ENCODE peak calls at places on chromosome 11, in ten cellular contexts. L, Y, K, G, N, S, P, Z, I and Q are unnamed samples.

GRCh38 chr11:127452533-127452932 is 452.0 kb upstream of the KIRREL3 start:
- DNase-seq in L (no peak), Y (no peak), K (no peak), G (no peak), N (no peak), S (no peak), P (no peak), Z (no peak), I (no peak), Q (no peak)

GRCh38 chr11:47394322-47395224 is 13.8 kb upstream of the SLC39A13 start:
- DNase-seq in L (peak; percentile 90), Y (no peak), K (peak; percentile 55), G (peak; percentile 2), N (no peak), S (no peak), P (no peak), Z (peak; percentile 52), I (no peak), Q (no peak)

GRCh38 chr11:64765841-64766682 is 6.3 kb upstream of the PYGM start:
- DNase-seq in L (no peak), Y (no peak), K (no peak), G (no peak), N (no peak), S (no peak), P (peak; percentile 47), Z (peak; percentile 58), I (no peak), Q (no peak)

GRCh38 chr11:31619980-31620379 is 110.4 kb downstream of the ELP4 start:
- DNase-seq in L (no peak), Y (no peak), K (no peak), G (no peak), N (no peak), S (no peak), P (no peak), Z (no peak), I (no peak), Q (no peak)

GRCh38 chr11:64745219-64745522 is 1.2 kb upstream of the RASGRP2 start:
- DNase-seq in L (no peak), Y (no peak), K (peak; percentile 87), G (no peak), N (no peak), S (no peak), P (peak; percentile 81), Z (peak; percentile 71), I (no peak), Q (no peak)

GRCh38 chr11:43819926-43820325 is 60.7 kb upstream of the ALKBH3 start:
- DNase-seq in L (no peak), Y (no peak), K (no peak), G (no peak), N (no peak), S (no peak), P (no peak), Z (no peak), I (no peak), Q (no peak)

GRCh38 chr11:112605093-112605666 is 344.5 kb upstream of the PLET1 start:
- DNase-seq in L (no peak), Y (no peak), K (no peak), G (no peak), N (no peak), S (no peak), P (no peak), Z (no peak), I (no peak), Q (no peak)

GRCh38 chr11:33930317-33931021 is 38.6 kb upstream of the LMO2 start:
- DNase-seq in L (peak; percentile 89), Y (no peak), K (no peak), G (peak; percentile 18), N (no peak), S (no peak), P (no peak), Z (no peak), I (no peak), Q (no peak)

GRCh38 chr11:69167916-69168691 is 12.4 kb downstream of the SMIM38 start:
- DNase-seq in L (peak; percentile 34), Y (no peak), K (no peak), G (no peak), N (no peak), S (no peak), P (no peak), Z (no peak), I (peak; percentile 25), Q (no peak)

GRCh38 chr11:128553662-128554392 is 33.5 kb downstream of the ETS1 start:
- DNase-seq in L (peak; percentile 93), Y (no peak), K (no peak), G (peak; percentile 21), N (peak; percentile 69), S (no peak), P (no peak), Z (no peak), I (peak; percentile 40), Q (no peak)

GRCh38 chr11:7673724-7674434 is 579 bp upstream of the CYB5R2 start:
- DNase-seq in L (peak; percentile 61), Y (peak; percentile 48), K (no peak), G (peak; percentile 81), N (peak; percentile 74), S (no peak), P (peak; percentile 49), Z (no peak), I (no peak), Q (peak; percentile 15)

GRCh38 chr11:128607819-128608218 is 20.5 kb upstream of the ETS1 start:
- DNase-seq in L (no peak), Y (no peak), K (no peak), G (no peak), N (peak; percentile 27), S (no peak), P (no peak), Z (no peak), I (peak; percentile 19), Q (no peak)

GRCh38 chr11:19164881-19165280 is 36.9 kb downstream of the CSRP3 start:
- DNase-seq in L (no peak), Y (no peak), K (no peak), G (no peak), N (no peak), S (no peak), P (peak; percentile 34), Z (no peak), I (no peak), Q (peak; percentile 10)

GRCh38 chr11:2651054-2651617 is 48.7 kb downstream of the KCNQ1OT1 start:
- DNase-seq in L (no peak), Y (no peak), K (no peak), G (no peak), N (no peak), S (no peak), P (peak; percentile 1), Z (no peak), I (no peak), Q (no peak)
- H3K9me3 ChIP-seq in L (no peaks in the 10 kb centered on the region), Y (peaks cover 47% of the 10 kb centered on the region), K (peaks cover 12% of the 10 kb centered on the region), G (peaks cover 39% of the 10 kb centered on the region), N (peaks cover 58% of the 10 kb centered on the region), S (peaks cover 53% of the 10 kb centered on the region), P (peaks cover 26% of the 10 kb centered on the region), Z (no peaks in the 10 kb centered on the region), I (peaks cover 19% of the 10 kb centered on the region), Q (no peaks in the 10 kb centered on the region)

GRCh38 chr11:82932564-82932963 is 31.0 kb downstream of the DDIAS start:
- DNase-seq in L (no peak), Y (no peak), K (no peak), G (no peak), N (no peak), S (no peak), P (no peak), Z (no peak), I (no peak), Q (no peak)

GRCh38 chr11:82927264-82927880 is 25.8 kb downstream of the DDIAS start:
- DNase-seq in L (peak; percentile 66), Y (peak; percentile 26), K (no peak), G (peak; percentile 61), N (peak; percentile 78), S (no peak), P (peak; percentile 54), Z (no peak), I (peak; percentile 80), Q (peak; percentile 26)

GRCh38 chr11:82929121-82929520 is 27.6 kb downstream of the DDIAS start:
- DNase-seq in L (no peak), Y (no peak), K (no peak), G (no peak), N (no peak), S (no peak), P (no peak), Z (no peak), I (no peak), Q (no peak)

GRCh38 chr11:82930229-82930628 is 28.7 kb downstream of the DDIAS start:
- DNase-seq in L (no peak), Y (no peak), K (no peak), G (no peak), N (no peak), S (no peak), P (no peak), Z (no peak), I (no peak), Q (no peak)

GRCh38 chr11:82930734-82931133 is 29.2 kb downstream of the DDIAS start:
- DNase-seq in L (no peak), Y (no peak), K (no peak), G (no peak), N (no peak), S (no peak), P (no peak), Z (no peak), I (no peak), Q (no peak)
- H3K36me3 ChIP-seq in L (no peaks in the 10 kb centered on the region), Y (peaks cover 10% of the 10 kb centered on the region), K (no peaks in the 10 kb centered on the region), G (no peaks in the 10 kb centered on the region), N (no peaks in the 10 kb centered on the region), S (no peaks in the 10 kb centered on the region), P (peaks cover 9% of the 10 kb centered on the region), Z (no peaks in the 10 kb centered on the region), I (peaks cover 48% of the 10 kb centered on the region), Q (peaks cover 20% of the 10 kb centered on the region)

GRCh38 chr11:129997513-129997912 is 5.1 kb downstream of the PRDM10 start:
- DNase-seq in L (no peak), Y (no peak), K (no peak), G (no peak), N (no peak), S (no peak), P (no peak), Z (no peak), I (no peak), Q (no peak)

GRCh38 chr11:129995163-129995562 is 7.5 kb downstream of the PRDM10 start:
- DNase-seq in L (no peak), Y (no peak), K (no peak), G (no peak), N (no peak), S (no peak), P (no peak), Z (no peak), I (no peak), Q (no peak)

GRCh38 chr11:129998107-129998506 is 4.5 kb downstream of the PRDM10 start:
- DNase-seq in L (no peak), Y (no peak), K (no peak), G (no peak), N (no peak), S (no peak), P (no peak), Z (no peak), I (no peak), Q (no peak)

GRCh38 chr11:129998905-129999304 is 3.7 kb downstream of the PRDM10 start:
- DNase-seq in L (no peak), Y (no peak), K (no peak), G (no peak), N (no peak), S (no peak), P (no peak), Z (no peak), I (no peak), Q (no peak)

GRCh38 chr11:129996113-129996870 is 6.3 kb downstream of the PRDM10 start:
- DNase-seq in L (peak; percentile 33), Y (no peak), K (no peak), G (no peak), N (no peak), S (no peak), P (no peak), Z (no peak), I (no peak), Q (no peak)
- H3K4me1 ChIP-seq in L (peaks cover 3% of the 10 kb centered on the region), Y (no peaks in the 10 kb centered on the region), K (peaks cover 15% of the 10 kb centered on the region), G (peaks cover 6% of the 10 kb centered on the region), N (peaks cover 30% of the 10 kb centered on the region), S (peaks cover 23% of the 10 kb centered on the region), P (peaks cover 14% of the 10 kb centered on the region), Z (peaks cover 11% of the 10 kb centered on the region), I (peaks cover 15% of the 10 kb centered on the region), Q (peaks cover 9% of the 10 kb centered on the region)

GRCh38 chr11:3357302-3357701 is 21.6 kb downstream of the ZNF195 start:
- DNase-seq in L (no peak), Y (no peak), K (no peak), G (no peak), N (no peak), S (no peak), P (no peak), Z (no peak), I (no peak), Q (no peak)
- H3K9me3 ChIP-seq in L (peaks cover 7% of the 10 kb centered on the region), Y (peaks cover 74% of the 10 kb centered on the region), K (peaks cover 56% of the 10 kb centered on the region), G (peaks cover 40% of the 10 kb centered on the region), N (peaks cover 42% of the 10 kb centered on the region), S (peaks cover 62% of the 10 kb centered on the region), P (peaks cover 29% of the 10 kb centered on the region), Z (peaks cover 4% of the 10 kb centered on the region), I (peaks cover 34% of the 10 kb centered on the region), Q (no peaks in the 10 kb centered on the region)